ENCODE peak calls at places on chromosomes 5 and 9, in eight cellular contexts. O, I, C, Y, Q, N, T and P are unnamed samples.

GRCh38 chr5:93022770-93023169 is 558.2 kb downstream of the NR2F1-AS1 start:
- DNase-seq in O (peak; percentile 45), I (peak; percentile 56), C (peak; percentile 4), Y (peak; percentile 68), Q (no peak), N (peak; percentile 1), T (no peak), P (peak; percentile 2)

GRCh38 chr9:12775373-12775962 is 648 bp downstream of the LURAP1L start:
- DNase-seq in O (peak; percentile 20), I (no peak), C (no peak), Y (no peak), Q (peak; percentile 69), N (no peak), T (no peak), P (no peak)

GRCh38 chr5:56494300-56494704 is 261.2 kb upstream of the ANKRD55 start:
- DNase-seq in O (no peak), I (peak; percentile 16), C (no peak), Y (peak; percentile 65), Q (no peak), N (no peak), T (peak; percentile 69), P (no peak)

GRCh38 chr5:135010502-135011354 is 23.3 kb downstream of the PITX1 start:
- DNase-seq in O (no peak), I (no peak), C (no peak), Y (no peak), Q (peak; percentile 10), N (no peak), T (no peak), P (no peak)

GRCh38 chr9:131809941-131810344 is 70.1 kb upstream of the RAPGEF1 start:
- DNase-seq in O (peak; percentile 40), I (peak; percentile 4), C (no peak), Y (peak; percentile 57), Q (no peak), N (peak; percentile 20), T (no peak), P (peak; percentile 74)

GRCh38 chr5:120678279-120678678 is 214.2 kb downstream of the PRR16 start:
- DNase-seq in O (peak; percentile 68), I (peak; percentile 82), C (no peak), Y (peak; percentile 41), Q (no peak), N (no peak), T (no peak), P (peak; percentile 43)

GRCh38 chr5:74594172-74595040 is 46.1 kb downstream of the ENC1 start:
- DNase-seq in O (peak; percentile 46), I (peak; percentile 84), C (no peak), Y (no peak), Q (no peak), N (no peak), T (peak; percentile 60), P (peak; percentile 18)

GRCh38 chr9:130090915-130091314 is 37.2 kb downstream of the GPR107 start:
- DNase-seq in O (no peak), I (peak; percentile 18), C (no peak), Y (no peak), Q (no peak), N (no peak), T (no peak), P (no peak)

GRCh38 chr5:107968998-107969397 is 298.3 kb upstream of the EFNA5 start:
- DNase-seq in O (peak; percentile 46), I (peak; percentile 40), C (no peak), Y (peak; percentile 54), Q (no peak), N (no peak), T (no peak), P (peak; percentile 36)

GRCh38 chr5:132764671-132765070 is 12.4 kb downstream of the SEPTIN8 start:
- DNase-seq in O (no peak), I (no peak), C (no peak), Y (no peak), Q (no peak), N (no peak), T (no peak), P (no peak)

GRCh38 chr9:114072181-114073140 is 5.6 kb downstream of the AMBP start:
- DNase-seq in O (peak; percentile 32), I (peak; percentile 26), C (no peak), Y (peak; percentile 35), Q (no peak), N (peak; percentile 32), T (no peak), P (peak; percentile 84)

DNA sequence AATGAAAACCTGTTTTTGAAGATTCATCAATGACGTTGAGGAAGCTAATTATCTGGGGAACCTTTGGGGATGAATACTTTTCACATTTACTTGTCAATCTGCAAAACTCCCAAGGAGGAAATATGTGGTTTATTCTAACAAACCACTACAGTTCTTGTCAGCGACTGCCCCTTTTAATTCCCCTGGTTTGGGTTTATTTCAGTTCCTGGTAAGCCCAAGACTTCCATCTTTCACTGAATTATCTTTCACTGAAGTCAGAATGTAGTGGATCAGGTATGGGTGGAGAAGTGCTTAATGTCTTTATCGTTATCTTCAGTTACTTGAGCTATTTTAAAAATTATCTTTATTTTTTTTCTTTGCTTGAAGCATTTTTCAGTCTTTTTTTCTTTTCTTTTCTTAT is 40.2 kb downstream of the TLR4 start:
- DNase-seq in O (no peak), I (no peak), C (no peak), Y (no peak), Q (no peak), N (no peak), T (no peak), P (no peak)
- H3K4me3 ChIP-seq in O (no peak overlapping the region), I (peak overlapping the region; percentile 59), C (no peak overlapping the region), Y (no peak overlapping the region), Q (no peak overlapping the region), N (no peak overlapping the region), T (no peak overlapping the region), P (no peak overlapping the region)

DNA sequence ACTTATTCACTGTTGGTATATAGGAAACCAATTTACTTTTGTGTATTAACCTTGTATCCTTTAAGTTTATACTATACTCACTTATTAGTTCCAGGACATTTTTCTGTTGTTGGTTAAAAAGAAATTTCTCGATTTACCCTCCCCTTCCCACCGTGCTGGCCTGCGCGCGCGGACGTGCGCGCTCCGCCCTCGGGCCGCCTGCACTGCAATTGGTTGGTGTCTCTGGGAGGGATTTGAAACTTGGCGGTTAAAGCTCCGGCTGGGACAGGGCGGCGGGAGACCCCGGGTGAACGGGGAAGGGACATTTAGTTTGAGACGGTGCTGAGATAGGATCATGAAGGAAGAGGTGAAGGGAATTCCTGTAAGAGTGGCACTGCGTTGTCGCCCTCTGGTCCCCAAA is at the start of gene KIF4B:
- DNase-seq in O (no peak), I (no peak), C (no peak), Y (no peak), Q (no peak), N (no peak), T (no peak), P (no peak)
- TF ChIP-seq CTCF in O (no peak), I (no peak), C (no peak), Y (no peak), Q (no peak), N (no peak), T (no peak), P (no peak)

GRCh38 chr5:181056431-181056830 is 16.4 kb downstream of the BTNL9 start:
- DNase-seq in O (no peak), I (no peak), C (no peak), Y (no peak), Q (no peak), N (no peak), T (no peak), P (no peak)

GRCh38 chr5:181052928-181053759 is 13.1 kb downstream of the BTNL9 start:
- DNase-seq in O (no peak), I (no peak), C (no peak), Y (no peak), Q (peak; percentile 67), N (no peak), T (peak; percentile 67), P (no peak)

GRCh38 chr5:181054138-181054537 is 14.1 kb downstream of the BTNL9 start:
- DNase-seq in O (no peak), I (no peak), C (no peak), Y (no peak), Q (no peak), N (no peak), T (no peak), P (no peak)

GRCh38 chr5:181053760-181054122 is 13.7 kb downstream of the BTNL9 start:
- DNase-seq in O (no peak), I (no peak), C (no peak), Y (no peak), Q (no peak), N (no peak), T (peak; percentile 64), P (no peak)

DNA sequence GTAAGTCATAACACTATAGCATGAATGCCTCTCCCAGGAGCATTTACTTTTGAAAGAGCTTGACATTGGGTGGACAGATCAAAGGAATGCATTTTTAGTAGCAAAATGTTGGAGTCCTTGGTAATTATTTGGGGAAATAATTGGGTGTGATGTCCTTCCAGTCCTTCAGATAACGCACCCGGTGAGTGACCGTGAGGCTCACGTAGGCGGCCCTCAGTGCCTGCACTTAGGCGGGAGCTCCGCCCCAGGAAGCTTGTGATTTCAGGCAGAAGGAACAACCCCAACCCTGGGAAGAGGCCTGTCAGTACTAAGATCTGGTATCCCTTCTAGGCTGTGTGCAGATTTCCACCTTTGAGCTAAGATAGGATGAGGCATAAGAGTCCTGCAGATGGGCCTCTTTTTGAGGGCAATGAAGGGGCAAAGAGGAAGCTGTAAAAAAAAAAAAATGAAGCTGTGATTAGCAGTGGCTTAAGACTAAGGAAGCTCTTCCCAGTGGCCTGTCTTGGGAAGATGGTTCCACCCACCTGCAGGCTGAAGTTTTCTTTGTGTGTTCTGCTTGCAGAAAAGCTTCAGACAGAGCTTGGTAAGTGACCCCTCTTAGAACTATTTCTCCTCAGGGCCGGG is 14.9 kb downstream of the BTNL9 start:
- DNase-seq in O (no peak), I (no peak), C (no peak), Y (no peak), Q (no peak), N (no peak), T (peak; percentile 81), P (no peak)
- H3K4me3 ChIP-seq in O (no peak overlapping the region), I (no peak overlapping the region), C (no peak overlapping the region), Y (no peak overlapping the region), Q (no peak overlapping the region), N (no peak overlapping the region), T (no peak overlapping the region), P (no peak overlapping the region)

GRCh38 chr5:157230610-157231009 is 35.3 kb upstream of the CYFIP2 start:
- DNase-seq in O (no peak), I (no peak), C (no peak), Y (no peak), Q (no peak), N (no peak), T (no peak), P (no peak)
- TF ChIP-seq CTCF in O (no peak), I (no peak), C (no peak), Y (no peak), Q (no peak), N (no peak), T (no peak), P (no peak)

GRCh38 chr9:3508078-3508431 is 17.7 kb downstream of the RFX3 start:
- DNase-seq in O (no peak), I (no peak), C (peak; percentile 12), Y (no peak), Q (no peak), N (no peak), T (no peak), P (no peak)
- H3K4me3 ChIP-seq in O (no peak overlapping the region), I (no peak overlapping the region), C (peak overlapping the region; percentile 31), Y (no peak overlapping the region), Q (no peak overlapping the region), N (no peak overlapping the region), T (peak overlapping the region; percentile 21), P (no peak overlapping the region)